ENCODE peak calls at places on chromosomes 2 and 18, in four cellular contexts. M is breast epithelium, H is GM12878, W is K562. N is an unnamed sample.

GRCh38 chr2:30663806-30664205 is 143.4 kb downstream of the CAPN13 start:
- DNase-seq in M (no peak), H (no peak), W (no peak), N (no peak)

GRCh38 chr2:37993135-37993534 is 68.0 kb downstream of the RMDN2 start:
- DNase-seq in M (no peak), H (no peak), W (no peak), N (no peak)

GRCh38 chr2:164920430-164920829 is 34.9 kb downstream of the SLC38A11 start:
- DNase-seq in M (no peak), H (no peak), W (no peak), N (no peak)

GRCh38 chr2:23697676-23698075 is 229.2 kb downstream of the ATAD2B start:
- DNase-seq in M (no peak), H (no peak), W (no peak), N (no peak)

GRCh38 chr2:231563378-231563961 is 29.2 kb upstream of the TEX44 start:
- DNase-seq in M (peak; percentile 21), H (no peak), W (peak; percentile 81), N (peak; percentile 50)

GRCh38 chr2:224982910-224983688 is 59.2 kb downstream of the DOCK10 start:
- DNase-seq in M (no peak), H (peak; percentile 61), W (no peak), N (no peak)

GRCh38 chr18:27378396-27379094 is 193.4 kb upstream of the CHST9 start:
- DNase-seq in M (no peak), H (no peak), W (no peak), N (no peak)

GRCh38 chr2:74690571-74690970 is 36.5 kb downstream of the SEMA4F start:
- DNase-seq in M (no peak), H (peak; percentile 28), W (peak; percentile 27), N (peak; percentile 32)

GRCh38 chr18:29840101-29840500 is 1202.4 kb downstream of the DSC3 start:
- DNase-seq in M (no peak), H (no peak), W (no peak), N (no peak)

GRCh38 chr18:2905802-2906521 is 59.2 kb downstream of the EMILIN2 start:
- DNase-seq in M (no peak), H (no peak), W (no peak), N (peak; percentile 51)

GRCh38 chr2:222861411-222862067 is 703 bp downstream of the ACSL3 start:
- DNase-seq in M (no peak), H (no peak), W (peak; percentile 59), N (peak; percentile 38)

GRCh38 chr2:133303150-133303549 is 265.1 kb downstream of the NCKAP5 start:
- DNase-seq in M (no peak), H (no peak), W (no peak), N (no peak)

GRCh38 chr2:164599954-164600589 is 21.2 kb downstream of the GRB14 start:
- DNase-seq in M (no peak), H (no peak), W (peak; percentile 67), N (no peak)

GRCh38 chr2:113686537-113686936 is 59.5 kb downstream of the RABL2A start:
- DNase-seq in M (no peak), H (no peak), W (no peak), N (no peak)

GRCh38 chr18:36120297-36120696 is 8.8 kb downstream of the SLC39A6 start:
- DNase-seq in M (no peak), H (no peak), W (no peak), N (no peak)

GRCh38 chr2:121776361-121776760 is 20.9 kb downstream of the TSN start:
- DNase-seq in M (no peak), H (no peak), W (no peak), N (no peak)

GRCh38 chr2:58291726-58292430 is 50.8 kb upstream of the FANCL start:
- DNase-seq in M (no peak), H (no peak), W (no peak), N (no peak)

GRCh38 chr2:207528980-207529329 is 807 bp upstream of the CREB1 start:
- DNase-seq in M (no peak), H (no peak), W (peak; percentile 29), N (no peak)

GRCh38 chr2:187138240-187138639 is 289.3 kb upstream of the ZSWIM2 start:
- DNase-seq in M (no peak), H (no peak), W (no peak), N (no peak)

GRCh38 chr18:54712315-54712714 is 116.0 kb upstream of the RAB27B start:
- DNase-seq in M (no peak), H (no peak), W (no peak), N (no peak)

GRCh38 chr2:100321881-100322820 is at the start of gene LONRF2:
- DNase-seq in M (no peak), H (no peak), W (peak; percentile 75), N (peak; percentile 13)

GRCh38 chr2:159968282-159968900 is 94.0 kb downstream of the PLA2R1 start:
- DNase-seq in M (no peak), H (no peak), W (no peak), N (no peak)

GRCh38 chr2:16495812-16496211 is 169.8 kb downstream of the CYRIA start:
- DNase-seq in M (no peak), H (no peak), W (no peak), N (no peak)

GRCh38 chr2:16493788-16494187 is 171.8 kb downstream of the CYRIA start:
- DNase-seq in M (no peak), H (no peak), W (no peak), N (no peak)

DNA sequence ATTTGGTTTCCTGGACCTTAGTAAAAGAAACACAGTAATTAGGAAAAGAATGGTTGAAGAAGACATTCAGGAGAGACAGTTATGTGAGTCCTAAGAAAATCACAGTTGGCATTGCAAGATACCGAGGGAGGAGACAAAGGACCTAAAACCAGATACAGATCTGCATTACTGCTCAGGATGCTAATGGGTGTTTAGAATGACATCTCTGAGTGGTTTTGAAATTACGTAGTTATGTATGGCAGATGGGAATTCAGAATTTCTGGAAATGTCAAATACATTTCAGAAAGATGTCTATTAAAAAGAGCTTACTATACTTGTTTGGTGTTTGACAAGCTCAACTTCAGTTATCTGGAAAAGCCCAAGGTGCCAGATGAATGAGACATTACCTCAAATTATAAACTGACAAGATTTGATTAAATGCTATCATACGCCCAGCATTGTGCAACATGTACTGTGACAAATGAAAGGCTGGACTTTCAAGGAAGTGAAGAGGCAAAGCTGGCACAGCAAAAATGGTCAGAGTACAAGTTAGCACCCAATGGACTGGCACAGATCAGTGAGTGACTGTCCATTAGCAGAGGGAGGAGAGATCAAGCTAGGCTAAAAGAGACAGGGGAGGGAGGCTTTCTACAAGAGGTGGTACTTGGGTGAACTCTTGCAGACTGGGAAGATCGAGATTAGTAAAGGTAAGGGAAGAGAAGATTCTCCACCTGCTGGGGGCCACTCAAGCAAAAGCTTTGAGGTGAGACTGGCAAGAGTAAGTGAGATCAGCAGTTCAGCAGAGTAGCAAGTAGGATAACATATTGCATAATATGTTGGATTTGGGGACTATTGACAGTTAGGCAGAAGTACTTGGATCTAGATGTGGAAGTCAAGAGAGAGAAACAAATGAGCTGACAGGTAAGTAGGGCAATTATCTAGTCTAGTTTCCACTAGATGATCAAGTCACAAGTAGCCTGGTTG is 168.9 kb downstream of the CYRIA start:
- DNase-seq in M (no peak), H (no peak), W (no peak), N (no peak)
- TF ChIP-seq POLR2AphosphoS5 in M (no peak), H (no peak), W (no peak), N (no peak)

GRCh38 chr2:43218550-43219382 is 7.6 kb downstream of the ZFP36L2 start:
- DNase-seq in M (peak; percentile 65), H (no peak), W (peak; percentile 58), N (no peak)

GRCh38 chr2:43218221-43218549 is 8.2 kb downstream of the ZFP36L2 start:
- DNase-seq in M (no peak), H (no peak), W (no peak), N (no peak)

GRCh38 chr2:43220229-43220981 is 6.0 kb downstream of the ZFP36L2 start:
- DNase-seq in M (no peak), H (no peak), W (no peak), N (no peak)

GRCh38 chr2:43220982-43221659 is 5.3 kb downstream of the ZFP36L2 start:
- DNase-seq in M (peak; percentile 48), H (no peak), W (peak; percentile 31), N (no peak)

DNA sequence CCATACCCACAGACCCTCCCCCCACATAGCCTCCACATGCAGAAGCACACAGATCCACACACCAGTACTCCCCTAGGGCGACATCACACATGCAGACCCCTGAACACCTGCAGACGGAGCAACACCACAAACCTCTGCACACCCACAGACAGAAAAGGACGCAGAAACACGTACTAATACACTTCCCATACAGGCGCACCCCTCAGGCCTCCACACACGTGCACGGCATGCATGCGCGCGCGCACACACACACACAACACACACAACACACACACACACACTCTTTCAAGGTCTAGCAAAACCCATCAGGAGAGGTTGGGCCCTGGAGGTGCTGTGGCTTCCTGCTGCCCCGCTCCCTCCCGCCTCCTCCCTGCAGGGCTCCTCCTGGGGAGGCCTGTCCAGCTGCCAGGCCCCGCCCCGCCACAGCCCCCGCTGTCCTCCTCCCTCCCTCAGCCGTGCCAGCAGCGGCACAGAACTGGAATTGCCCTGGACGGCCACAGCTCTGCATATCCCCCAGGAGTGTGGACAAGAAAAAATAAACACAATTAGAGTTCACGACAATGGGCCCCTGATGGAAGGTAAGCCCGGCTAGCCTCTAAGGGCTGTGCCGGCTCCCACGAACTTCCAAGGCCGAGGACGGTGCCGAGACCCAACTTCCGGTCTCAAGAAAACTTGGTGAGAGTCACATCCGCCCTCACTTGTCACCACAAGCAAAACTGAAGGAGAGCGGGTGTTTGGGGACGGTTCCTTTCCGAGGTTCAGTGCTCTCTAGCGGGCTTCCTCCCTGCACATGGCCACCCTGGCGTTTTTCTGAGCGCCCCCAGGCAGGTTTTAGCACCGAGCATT is 6.8 kb downstream of the ZFP36L2 start:
- DNase-seq in M (peak; percentile 85), H (peak; percentile 80), W (peak; percentile 89), N (peak; percentile 71)
- TF ChIP-seq POLR2AphosphoS5 in M (peak; percentile 66), H (peak; percentile 89), W (peak; percentile 76), N (peak; percentile 85)

GRCh38 chr2:176650811-176651559 is 381.7 kb downstream of the MTX2 start:
- DNase-seq in M (no peak), H (no peak), W (no peak), N (no peak)

GRCh38 chr2:176653856-176654443 is 384.7 kb downstream of the MTX2 start:
- DNase-seq in M (no peak), H (no peak), W (peak; percentile 46), N (peak; percentile 19)

GRCh38 chr2:176650101-176650500 is 380.9 kb downstream of the MTX2 start:
- DNase-seq in M (no peak), H (no peak), W (peak; percentile 41), N (no peak)

GRCh38 chr2:176656055-176656775 is 387.0 kb downstream of the MTX2 start:
- DNase-seq in M (no peak), H (no peak), W (no peak), N (no peak)

GRCh38 chr2:176652300-176653182 is 383.3 kb downstream of the MTX2 start:
- DNase-seq in M (no peak), H (no peak), W (peak; percentile 73), N (no peak)
- TF ChIP-seq POLR2AphosphoS5 in M (no peak), H (no peak), W (no peak), N (no peak)

DNA sequence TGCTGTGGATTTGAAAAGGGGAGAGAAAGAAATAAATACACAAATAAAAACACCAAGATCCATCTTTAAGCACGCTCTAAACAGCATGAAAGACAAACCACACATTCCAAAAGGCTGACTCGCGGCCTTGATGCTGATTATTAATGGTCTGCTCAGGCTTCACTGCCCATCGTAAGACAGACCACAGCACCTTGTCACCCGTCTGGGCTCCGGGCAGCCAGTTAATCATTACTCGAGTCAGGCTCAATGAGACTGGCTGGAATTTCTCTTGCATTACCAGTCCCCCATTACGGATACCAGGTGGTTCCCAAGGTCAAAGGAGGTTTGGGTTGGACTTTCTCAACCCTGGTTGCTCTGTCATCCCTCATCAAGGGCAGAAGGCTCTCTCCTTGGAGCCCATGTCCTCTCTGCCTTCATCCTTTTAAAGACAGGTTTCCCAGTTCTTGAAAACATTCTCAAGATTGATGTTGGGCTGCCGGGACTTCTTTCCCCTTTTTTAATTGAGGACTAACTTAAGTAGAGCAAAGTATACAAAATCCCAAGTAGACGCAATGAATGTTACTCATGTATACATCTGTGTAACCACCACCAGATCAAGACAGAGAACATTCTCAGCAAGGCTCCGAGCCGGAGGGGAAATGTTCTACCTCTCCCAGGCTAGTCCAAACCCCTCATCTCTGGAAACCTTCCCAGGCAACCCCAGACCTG is 8.1 kb downstream of the SMAD7 start:
- DNase-seq in M (no peak), H (no peak), W (no peak), N (no peak)
- TF ChIP-seq POLR2AphosphoS5 in M (no peak), H (no peak), W (no peak), N (no peak)

N was measured in GM12892.